ENCODE peak calls at places on chromosomes 16 and 17, in seven cellular contexts. S is thoracic aorta, H is H9, B is neuronal stem cell, M is substantia nigra, W is stomach, D is IMR-90. F is an unnamed sample.

GRCh38 chr17:18256776-18257175 is 1.8 kb downstream of the FLII start:
- DNase-seq in S (no peak), H (no peak), B (no peak), M (no peak), W (no peak), D (no peak), F (no peak)

GRCh38 chr16:86834451-86835035 is 256.2 kb downstream of the FOXL1 start:
- DNase-seq in S (no peak), H (peak), B (peak), M (no peak), W (no peak), D (peak), F (no peak)

GRCh38 chr17:69828087-69828486 is 246.9 kb upstream of the KCNJ16 start:
- DNase-seq in S (no peak), H (no peak), B (no peak), M (no peak), W (peak), D (peak), F (no peak)

GRCh38 chr16:50326835-50327465 is 41.8 kb downstream of the BRD7 start:
- DNase-seq in S (no peak), H (peak), B (peak), M (no peak), W (no peak), D (peak), F (no peak)

GRCh38 chr17:63033142-63033541 is 67.1 kb downstream of the TANC2 start:
- DNase-seq in S (no peak), H (peak), B (no peak), M (no peak), W (no peak), D (no peak), F (no peak)

GRCh38 chr17:836154-836553 is 54.0 kb downstream of the MRM3 start:
- DNase-seq in S (no peak), H (no peak), B (no peak), M (no peak), W (no peak), D (no peak), F (no peak)

GRCh38 chr16:364595-365491 is 5.5 kb downstream of the MRPL28 start:
- DNase-seq in S (no peak), H (no peak), B (no peak), M (no peak), W (no peak), D (no peak), F (no peak)

GRCh38 chr17:49343273-49343672 is 18.8 kb downstream of the ZNF652 start:
- DNase-seq in S (no peak), H (no peak), B (no peak), M (no peak), W (no peak), D (peak), F (no peak)

GRCh38 chr16:62475573-62475972 is 439.3 kb upstream of the CDH8 start:
- DNase-seq in S (no peak), H (no peak), B (no peak), M (no peak), W (no peak), D (no peak), F (no peak)

GRCh38 chr17:79261361-79262072 is 186.9 kb downstream of the ENGASE start:
- DNase-seq in S (no peak), H (no peak), B (no peak), M (no peak), W (no peak), D (no peak), F (no peak)

GRCh38 chr17:50459081-50459676 is 9.5 kb downstream of the CHAD start:
- DNase-seq in S (no peak), H (no peak), B (no peak), M (no peak), W (no peak), D (peak), F (no peak)

GRCh38 chr16:24309222-24309905 is 53.2 kb downstream of the CACNG3 start:
- DNase-seq in S (no peak), H (no peak), B (no peak), M (no peak), W (peak), D (peak), F (no peak)

GRCh38 chr16:58502217-58502921 is 2.4 kb downstream of the NDRG4 start:
- DNase-seq in S (no peak), H (no peak), B (no peak), M (no peak), W (no peak), D (no peak), F (no peak)

GRCh38 chr16:67544329-67544841 is 15.8 kb downstream of the RIPOR1 start:
- DNase-seq in S (no peak), H (peak), B (no peak), M (no peak), W (no peak), D (no peak), F (no peak)

GRCh38 chr16:57471852-57472664 is 9.6 kb downstream of the POLR2C start:
- DNase-seq in S (no peak), H (peak), B (no peak), M (no peak), W (no peak), D (no peak), F (no peak)

GRCh38 chr17:69978056-69978646 is 96.9 kb upstream of the KCNJ16 start:
- DNase-seq in S (no peak), H (no peak), B (no peak), M (no peak), W (no peak), D (no peak), F (no peak)

GRCh38 chr16:57265850-57266530 is 18.5 kb downstream of the PLLP start:
- DNase-seq in S (no peak), H (no peak), B (no peak), M (peak), W (peak), D (no peak), F (peak)

GRCh38 chr17:19703776-19704371 is 12.5 kb downstream of the SLC47A2 start:
- DNase-seq in S (no peak), H (peak), B (no peak), M (no peak), W (peak), D (no peak), F (no peak)

GRCh38 chr16:53052519-53053501 is at the start of gene CHD9NB:
- DNase-seq in S (peak), H (no peak), B (no peak), M (no peak), W (no peak), D (peak), F (no peak)

GRCh38 chr17:82215095-82215971 is 2.7 kb upstream of the CCDC57 start:
- DNase-seq in S (no peak), H (no peak), B (no peak), M (no peak), W (no peak), D (no peak), F (no peak)

GRCh38 chr17:82215972-82216300 is 3.3 kb upstream of the CCDC57 start:
- DNase-seq in S (no peak), H (no peak), B (no peak), M (no peak), W (no peak), D (no peak), F (no peak)

GRCh38 chr17:82214012-82214628 is 1.5 kb upstream of the CCDC57 start:
- DNase-seq in S (no peak), H (no peak), B (no peak), M (no peak), W (no peak), D (no peak), F (no peak)

GRCh38 chr17:82212331-82213250 is at the start of gene CCDC57:
- DNase-seq in S (no peak), H (peak), B (peak), M (peak), W (peak), D (peak), F (peak)

GRCh38 chr17:82213251-82214011 is 789 bp upstream of the CCDC57 start:
- DNase-seq in S (no peak), H (no peak), B (no peak), M (peak), W (no peak), D (peak), F (no peak)
- H3K27ac ChIP-seq in S (peak), H (no peak), B (no peak), M (peak), W (peak), D (peak), F (peak)

DNA sequence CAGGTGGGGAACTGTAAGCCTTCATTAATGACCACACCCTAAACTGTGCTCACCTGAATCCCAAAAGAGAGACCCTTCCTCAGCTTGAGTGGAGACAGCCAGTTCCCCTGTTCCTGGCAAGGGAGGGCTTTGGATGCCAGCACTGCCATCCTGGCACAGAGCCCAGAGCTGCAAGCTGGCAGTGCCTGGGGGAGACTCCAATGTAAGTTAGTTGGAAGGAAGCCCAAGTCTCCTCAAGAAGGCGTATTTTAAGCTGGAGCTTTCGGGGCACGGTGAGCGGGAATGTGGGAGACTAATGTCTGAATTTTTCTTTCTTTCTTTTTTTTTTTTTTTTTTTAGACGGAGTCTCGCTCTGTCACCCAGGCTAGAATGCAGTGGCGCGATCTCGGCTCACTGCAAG is 4.7 kb downstream of the CDC42EP4 start:
- DNase-seq in S (no peak), H (peak), B (no peak), M (peak), W (peak), D (no peak), F (no peak)
- H3K27ac ChIP-seq in S (peak), H (no peak), B (no peak), M (peak), W (peak), D (peak), F (peak)

GRCh38 chr17:45146616-45147101 is 1.6 kb upstream of the HEXIM1 start:
- DNase-seq in S (no peak), H (peak), B (no peak), M (no peak), W (peak), D (peak), F (no peak)
- H3K27ac ChIP-seq in S (peak), H (no peak), B (peak), M (peak), W (peak), D (peak), F (peak)

GRCh38 chr17:77456271-77456950 is 315.6 kb downstream of the SEC14L1 start:
- DNase-seq in S (no peak), H (no peak), B (no peak), M (no peak), W (no peak), D (no peak), F (no peak)
- H3K27ac ChIP-seq in S (no peak), H (no peak), B (no peak), M (no peak), W (peak), D (no peak), F (no peak)

GRCh38 chr16:87927195-87927562 is 9.2 kb downstream of the CA5A start:
- DNase-seq in S (no peak), H (no peak), B (no peak), M (no peak), W (no peak), D (no peak), F (no peak)

GRCh38 chr16:87926246-87927194 is 9.8 kb downstream of the CA5A start:
- DNase-seq in S (no peak), H (no peak), B (no peak), M (no peak), W (no peak), D (no peak), F (no peak)

GRCh38 chr16:87924041-87924851 is 12.1 kb downstream of the CA5A start:
- DNase-seq in S (no peak), H (no peak), B (no peak), M (no peak), W (no peak), D (no peak), F (no peak)

GRCh38 chr16:87922250-87922871 is 14.0 kb downstream of the CA5A start:
- DNase-seq in S (no peak), H (no peak), B (no peak), M (no peak), W (peak), D (no peak), F (no peak)

DNA sequence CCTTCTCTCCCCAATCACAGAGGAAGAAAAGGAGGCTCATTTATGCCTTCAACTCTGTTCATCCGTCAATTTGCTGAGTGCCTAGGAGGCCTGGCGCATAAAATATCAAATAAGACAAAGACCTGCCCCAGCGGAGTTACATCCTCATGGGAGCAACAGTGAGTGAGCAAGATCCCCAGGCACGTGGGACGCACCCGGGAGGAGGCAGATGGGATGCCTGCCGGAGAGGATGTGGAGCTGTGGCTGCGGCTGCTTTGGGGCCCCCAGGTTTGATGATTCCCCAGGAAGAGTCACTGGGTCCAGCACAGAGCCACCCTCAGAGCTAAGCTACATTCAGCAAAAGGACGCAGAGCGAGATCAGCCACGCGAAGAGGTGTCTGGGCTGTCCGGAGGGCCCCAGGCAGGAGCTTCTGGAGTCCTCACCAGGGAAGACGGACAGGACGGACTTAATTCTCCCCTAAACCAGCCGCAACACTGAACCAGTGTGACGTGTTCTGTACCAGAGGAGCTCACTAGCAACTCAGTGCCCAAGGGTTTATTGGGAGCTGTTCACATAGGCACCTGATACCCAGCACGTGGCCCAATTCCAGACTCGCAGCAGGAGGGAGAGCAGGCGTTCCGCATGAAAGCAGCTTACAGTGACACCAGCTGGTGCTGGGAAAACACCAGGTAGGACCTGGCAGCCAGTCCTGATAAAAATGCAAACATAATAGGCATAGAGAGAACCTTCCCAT is 11.2 kb downstream of the CA5A start:
- DNase-seq in S (no peak), H (no peak), B (no peak), M (no peak), W (peak), D (no peak), F (no peak)
- H3K27ac ChIP-seq in S (no peak), H (no peak), B (no peak), M (no peak), W (no peak), D (no peak), F (no peak)

F was measured in caudate nucleus.